ENCODE peak calls at places on chromosome 20, in five cellular contexts. One of them, this sample, is unnamed.

GRCh38 chr20:21103582-21104465 is 2.3 kb downstream of the LINC00237 start:
- DNase-seq in H1: no peak
- DNase-seq in small intestine: no peak
- DNase-seq in HL-60: no peak
- DNase-seq in aorta: no peak
- DNase-seq in this sample: no peak

GRCh38 chr20:38197217-38198008 is 32.3 kb upstream of the TGM2 start:
- DNase-seq in aorta: peak; percentile 15
- DNase-seq in HL-60: no peak
- DNase-seq in small intestine: no peak
- DNase-seq in H1: no peak
- DNase-seq in this sample: no peak

GRCh38 chr20:11542645-11543044 is 375.0 kb upstream of the BTBD3 start:
- DNase-seq in HL-60: no peak
- DNase-seq in aorta: no peak
- DNase-seq in small intestine: no peak
- DNase-seq in H1: no peak
- DNase-seq in this sample: no peak

GRCh38 chr20:50601511-50602431 is 89.6 kb downstream of the RIPOR3 start:
- DNase-seq in aorta: no peak
- DNase-seq in H1: no peak
- DNase-seq in small intestine: no peak
- DNase-seq in HL-60: peak; percentile 10
- DNase-seq in this sample: no peak

GRCh38 chr20:23445596-23446217 is 6.2 kb downstream of the CSTL1 start:
- DNase-seq in small intestine: no peak
- DNase-seq in aorta: no peak
- DNase-seq in HL-60: no peak
- DNase-seq in H1: no peak
- DNase-seq in this sample: peak; percentile 49

GRCh38 chr20:17824676-17825224 is 125.0 kb downstream of the BANF2 start:
- DNase-seq in HL-60: no peak
- DNase-seq in small intestine: no peak
- DNase-seq in H1: no peak
- DNase-seq in aorta: no peak
- DNase-seq in this sample: no peak

GRCh38 chr20:34713194-34713943 is 9.2 kb downstream of the TP53INP2 start:
- DNase-seq in HL-60: no peak
- DNase-seq in H1: no peak
- DNase-seq in small intestine: peak; percentile 82
- DNase-seq in aorta: no peak
- DNase-seq in this sample: peak; percentile 97

GRCh38 chr20:49672109-49672681 is 41.5 kb downstream of the B4GALT5 start:
- DNase-seq in H1: no peak
- DNase-seq in HL-60: no peak
- DNase-seq in small intestine: no peak
- DNase-seq in aorta: no peak
- DNase-seq in this sample: no peak

GRCh38 chr20:859661-860294 is 26.3 kb downstream of the FAM110A start:
- DNase-seq in H1: no peak
- DNase-seq in HL-60: no peak
- DNase-seq in small intestine: no peak
- DNase-seq in aorta: peak; percentile 11
- DNase-seq in this sample: no peak
- H3K4me3 ChIP-seq in H1: no peak overlapping the region
- H3K4me3 ChIP-seq in HL-60: no peak overlapping the region
- H3K4me3 ChIP-seq in small intestine: no peak overlapping the region
- H3K4me3 ChIP-seq in aorta: no peak overlapping the region
- H3K4me3 ChIP-seq in this sample: no peak overlapping the region

DNA sequence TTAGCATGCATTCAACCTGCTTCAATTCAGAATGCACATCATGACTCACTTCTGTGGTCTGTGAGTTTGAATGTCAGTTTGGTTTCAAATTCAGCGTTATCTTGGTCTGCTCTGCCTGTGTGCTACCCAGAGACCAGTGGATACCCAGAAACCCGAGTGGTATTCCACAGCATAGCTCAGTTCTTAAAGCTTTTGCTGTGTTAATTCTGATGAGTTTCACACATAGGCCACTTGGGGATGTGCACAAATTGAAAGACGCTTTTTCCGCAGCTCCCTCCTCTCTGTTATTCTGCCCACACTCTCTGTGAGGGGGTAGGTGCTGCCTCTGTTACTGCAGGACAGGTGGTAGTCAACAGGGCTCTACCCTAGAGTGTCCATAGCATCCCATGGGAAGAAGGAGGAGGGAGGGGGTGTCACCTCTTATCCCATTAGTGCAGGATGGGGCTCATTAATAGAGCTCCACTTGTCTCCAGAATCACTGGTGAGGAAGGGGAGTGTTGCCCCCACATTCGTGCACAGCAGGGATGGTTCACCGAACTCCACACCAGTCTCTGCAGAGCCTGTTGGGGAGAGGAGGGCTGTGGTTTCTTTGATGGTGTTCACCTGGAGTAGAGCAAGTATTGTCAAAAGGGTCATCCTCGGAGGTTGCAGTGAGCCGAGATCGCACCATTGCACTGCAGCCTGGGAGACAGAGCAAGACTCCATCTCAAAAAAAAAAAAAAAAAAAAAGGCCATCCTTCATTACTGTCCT is 29.2 kb upstream of the SDCBP2 start:
- DNase-seq in H1: no peak
- DNase-seq in small intestine: no peak
- DNase-seq in aorta: no peak
- DNase-seq in HL-60: no peak
- DNase-seq in this sample: no peak
- H3K4me3 ChIP-seq in H1: no peak overlapping the region
- H3K4me3 ChIP-seq in small intestine: no peak overlapping the region
- H3K4me3 ChIP-seq in aorta: no peak overlapping the region
- H3K4me3 ChIP-seq in HL-60: no peak overlapping the region
- H3K4me3 ChIP-seq in this sample: no peak overlapping the region

DNA sequence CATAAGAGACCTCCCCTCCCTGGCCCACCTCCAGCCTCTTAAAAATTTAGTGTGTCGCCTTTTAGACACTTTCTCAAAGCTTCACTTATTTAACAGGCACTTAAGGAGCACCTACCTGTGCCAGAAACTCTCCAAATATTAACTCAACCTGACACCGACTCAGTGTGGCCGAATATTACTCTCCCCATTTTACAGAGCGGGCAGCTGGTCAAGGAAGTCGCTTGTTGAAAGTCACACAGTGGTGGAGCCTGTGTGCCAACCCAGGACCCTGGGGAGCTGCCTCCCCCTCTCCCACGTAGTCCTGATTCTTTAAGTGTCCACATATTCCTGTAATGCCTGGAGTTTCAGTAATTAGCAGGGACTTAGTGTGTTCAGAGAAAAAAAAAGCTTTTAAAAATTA is 1.0 kb upstream of the PMEPA1 start:
- DNase-seq in H1: no peak
- DNase-seq in aorta: no peak
- DNase-seq in small intestine: no peak
- DNase-seq in HL-60: no peak
- DNase-seq in this sample: no peak
- H3K4me3 ChIP-seq in H1: peak overlapping the region; percentile 80
- H3K4me3 ChIP-seq in aorta: peak overlapping the region; percentile 70
- H3K4me3 ChIP-seq in small intestine: peak overlapping the region; percentile 70
- H3K4me3 ChIP-seq in HL-60: no peak overlapping the region
- H3K4me3 ChIP-seq in this sample: peak overlapping the region; percentile 82

GRCh38 chr20:25408890-25409289 is 1.4 kb downstream of the GINS1 start:
- DNase-seq in HL-60: no peak
- DNase-seq in H1: no peak
- DNase-seq in small intestine: no peak
- DNase-seq in aorta: no peak
- DNase-seq in this sample: no peak
- H3K4me3 ChIP-seq in HL-60: peak overlapping the region; percentile 78
- H3K4me3 ChIP-seq in H1: peak overlapping the region; percentile 4
- H3K4me3 ChIP-seq in small intestine: no peak overlapping the region
- H3K4me3 ChIP-seq in aorta: no peak overlapping the region
- H3K4me3 ChIP-seq in this sample: no peak overlapping the region

GRCh38 chr20:57238089-57238488 is 28.4 kb downstream of the BMP7 start:
- DNase-seq in H1: no peak
- DNase-seq in HL-60: no peak
- DNase-seq in aorta: no peak
- DNase-seq in small intestine: no peak
- DNase-seq in this sample: no peak

GRCh38 chr20:57242414-57242813 is 24.0 kb downstream of the BMP7 start:
- DNase-seq in small intestine: no peak
- DNase-seq in H1: no peak
- DNase-seq in aorta: no peak
- DNase-seq in HL-60: no peak
- DNase-seq in this sample: no peak

GRCh38 chr20:57240850-57241429 is 25.5 kb downstream of the BMP7 start:
- DNase-seq in HL-60: no peak
- DNase-seq in H1: no peak
- DNase-seq in small intestine: no peak
- DNase-seq in aorta: no peak
- DNase-seq in this sample: no peak

GRCh38 chr20:57241592-57241991 is 24.8 kb downstream of the BMP7 start:
- DNase-seq in H1: no peak
- DNase-seq in small intestine: no peak
- DNase-seq in HL-60: no peak
- DNase-seq in aorta: no peak
- DNase-seq in this sample: no peak

GRCh38 chr20:57237006-57237953 is 29.2 kb downstream of the BMP7 start:
- DNase-seq in aorta: no peak
- DNase-seq in HL-60: no peak
- DNase-seq in H1: no peak
- DNase-seq in small intestine: no peak
- DNase-seq in this sample: no peak
- H3K4me3 ChIP-seq in aorta: no peak overlapping the region
- H3K4me3 ChIP-seq in HL-60: no peak overlapping the region
- H3K4me3 ChIP-seq in H1: no peak overlapping the region
- H3K4me3 ChIP-seq in small intestine: no peak overlapping the region
- H3K4me3 ChIP-seq in this sample: no peak overlapping the region

GRCh38 chr20:33673115-33673410 is 1.2 kb downstream of the NECAB3 start:
- DNase-seq in small intestine: no peak
- DNase-seq in H1: no peak
- DNase-seq in aorta: no peak
- DNase-seq in HL-60: no peak
- DNase-seq in this sample: no peak
- H3K4me3 ChIP-seq in small intestine: peak overlapping the region; percentile 86
- H3K4me3 ChIP-seq in H1: peak overlapping the region; percentile 67
- H3K4me3 ChIP-seq in aorta: no peak overlapping the region
- H3K4me3 ChIP-seq in HL-60: no peak overlapping the region
- H3K4me3 ChIP-seq in this sample: peak overlapping the region; percentile 71